ENCODE peak calls at places on chromosome 22, in seven cellular contexts. I, Y, D, G, L, Q and Z are unnamed samples.

GRCh38 chr22:29994941-29995340 is 85.3 kb upstream of the HORMAD2 start:
- DNase-seq in Q (no peak), D (no peak), L (no peak), Y (no peak), G (no peak), I (no peak), Z (no peak)

GRCh38 chr22:47384977-47385376 is 622.5 kb downstream of the TBC1D22A start:
- DNase-seq in Q (no peak), Y (no peak), D (no peak), G (no peak), I (no peak), L (no peak), Z (no peak)

GRCh38 chr22:37352481-37352880 is 70.2 kb downstream of the CYTH4 start:
- DNase-seq in D (no peak), L (no peak), Y (no peak), G (no peak), I (no peak), Q (no peak), Z (no peak)

GRCh38 chr22:46433318-46433717 is 97.8 kb downstream of the TRMU start:
- DNase-seq in L (no peak), G (no peak), D (no peak), I (no peak), Q (no peak), Y (no peak), Z (no peak)

GRCh38 chr22:27999876-28000275 is 80.8 kb upstream of the PITPNB start:
- DNase-seq in L (no peak), I (no peak), G (no peak), Y (no peak), Q (no peak), D (no peak), Z (no peak)

GRCh38 chr22:28146401-28147304 is 227.6 kb upstream of the PITPNB start:
- DNase-seq in Q (no peak), Y (no peak), G (no peak), D (no peak), I (no peak), L (no peak), Z (no peak)

GRCh38 chr22:20126284-20127029 is 5.1 kb upstream of the ZDHHC8 start:
- DNase-seq in D (no peak), Q (no peak), L (no peak), Y (no peak), I (no peak), G (no peak), Z (no peak)

GRCh38 chr22:40153186-40153585 is 24.5 kb upstream of the TNRC6B start:
- DNase-seq in G (no peak), D (no peak), Q (no peak), L (no peak), Y (no peak), I (no peak), Z (no peak)

GRCh38 chr22:49977578-49977977 is 17.0 kb downstream of the PIM3 start:
- DNase-seq in Q (no peak), D (no peak), I (no peak), G (no peak), L (no peak), Y (no peak), Z (no peak)

GRCh38 chr22:38843716-38844660 is at the start of gene NPTXR:
- DNase-seq in Q (peak; percentile 25), G (peak; percentile 54), Y (no peak), L (peak; percentile 50), D (no peak), I (peak; percentile 12), Z (no peak)

GRCh38 chr22:31977141-31977781 is 32.9 kb downstream of the YWHAH start:
- DNase-seq in D (no peak), L (peak; percentile 74), I (peak; percentile 57), G (peak; percentile 84), Y (peak; percentile 53), Q (peak; percentile 83), Z (no peak)

GRCh38 chr22:35516723-35517122 is 23.9 kb upstream of the RASD2 start:
- DNase-seq in I (no peak), Y (no peak), D (no peak), L (no peak), Q (no peak), G (no peak), Z (no peak)

GRCh38 chr22:30565341-30565740 is 9.1 kb downstream of the GAL3ST1 start:
- DNase-seq in Y (peak; percentile 11), L (no peak), Q (no peak), D (no peak), I (no peak), G (no peak), Z (no peak)

GRCh38 chr22:44799077-44799931 is 46.9 kb downstream of the ARHGAP8 start:
- DNase-seq in I (no peak), Q (no peak), Y (no peak), L (no peak), G (no peak), D (no peak), Z (no peak)

GRCh38 chr22:37626144-37626543 is 13.3 kb upstream of the SH3BP1 start:
- DNase-seq in Y (no peak), L (no peak), D (no peak), Q (no peak), G (no peak), I (no peak), Z (no peak)

GRCh38 chr22:42313804-42314581 is 43.5 kb upstream of the TCF20 start:
- DNase-seq in L (no peak), I (peak; percentile 18), Q (peak; percentile 46), G (peak; percentile 28), D (no peak), Y (no peak), Z (peak; percentile 59)

GRCh38 chr22:50015451-50016307 is 3.1 kb upstream of the IL17REL start:
- DNase-seq in I (no peak), G (no peak), L (no peak), D (no peak), Q (no peak), Y (no peak), Z (no peak)

GRCh38 chr22:29731058-29731850 is 11.5 kb downstream of the CABP7 start:
- DNase-seq in L (no peak), D (no peak), Y (no peak), I (no peak), Q (no peak), G (no peak), Z (no peak)

GRCh38 chr22:33776491-33776890 is 143.8 kb downstream of the LARGE1 start:
- DNase-seq in G (no peak), Y (no peak), L (no peak), Q (no peak), D (no peak), I (no peak), Z (no peak)

GRCh38 chr22:43951966-43952365 is 3.3 kb upstream of the SAMM50 start:
- DNase-seq in I (no peak), G (no peak), L (no peak), Q (no peak), D (no peak), Y (peak; percentile 1), Z (no peak)

GRCh38 chr22:28560005-28560742 is 119.5 kb downstream of the TTC28 start:
- DNase-seq in D (peak; percentile 12), G (no peak), Y (peak; percentile 70), I (no peak), Q (no peak), L (peak; percentile 36), Z (peak; percentile 7)

GRCh38 chr22:26918236-26918635 is 260.8 kb downstream of the MIAT start:
- DNase-seq in Y (no peak), Q (no peak), I (no peak), L (no peak), D (no peak), G (no peak), Z (no peak)

GRCh38 chr22:42560781-42561180 is 7.0 kb downstream of the SERHL2 start:
- DNase-seq in G (no peak), D (no peak), Q (peak; percentile 33), L (no peak), Y (no peak), I (no peak), Z (no peak)

GRCh38 chr22:24728790-24729637 is 45.5 kb downstream of the PIWIL3 start:
- DNase-seq in Y (no peak), Q (no peak), L (no peak), I (no peak), D (no peak), G (peak; percentile 11), Z (no peak)

GRCh38 chr22:41237707-41238569 is 2.8 kb downstream of the CHADL start:
- DNase-seq in D (no peak), Y (no peak), G (peak; percentile 30), I (peak; percentile 66), L (no peak), Q (peak; percentile 87), Z (no peak)

GRCh38 chr22:33879796-33880195 is 40.5 kb downstream of the LARGE1 start:
- DNase-seq in D (no peak), Q (no peak), G (no peak), Y (no peak), I (no peak), L (no peak), Z (no peak)